ENCODE peak calls at places on chromosomes 3 and 15, in five cellular contexts. R is endothelial cell of umbilical vein; P is CD4-positive, CD25-positive, alpha-beta regulatory T cell; W is SJSA1; Q is tibial nerve. C is an unnamed sample. For H3K27me3, H3K4me1 and H3K36me3, the result is how much of the 10 kb centered on the place peaks cover.

GRCh38 chr15:76057332-76058000 is 2.3 kb upstream of the TMEM266 start:
- DNase-seq in P (peak), R (peak), Q (no peak), W (no peak), C (no peak)

GRCh38 chr3:46416134-46417119 is 9.4 kb downstream of the CCRL2 start:
- DNase-seq in P (no peak), Q (no peak), W (no peak), R (no peak), C (no peak)

GRCh38 chr15:25901841-25902610 is 38.9 kb upstream of the ATP10A start:
- DNase-seq in Q (no peak), W (no peak), R (no peak), P (no peak), C (no peak)

GRCh38 chr3:138062626-138063025 is 52.7 kb downstream of the CLDN18 start:
- DNase-seq in P (no peak), R (no peak), W (no peak), Q (no peak), C (no peak)

GRCh38 chr3:111998661-111999641 is at the start of gene TAGLN3:
- DNase-seq in Q (no peak), R (peak), W (no peak), P (no peak), C (no peak)

GRCh38 chr3:134370611-134371451 is 3.4 kb downstream of the AMOTL2 start:
- DNase-seq in Q (no peak), R (no peak), P (no peak), W (no peak), C (no peak)

GRCh38 chr15:29050870-29051269 is 165.1 kb downstream of the APBA2 start:
- DNase-seq in P (no peak), W (no peak), Q (no peak), R (no peak), C (no peak)

GRCh38 chr15:74340139-74340538 is 27.3 kb downstream of the CYP11A1 start:
- DNase-seq in Q (no peak), R (no peak), P (no peak), W (no peak), C (no peak)

GRCh38 chr3:167991213-167991612 is 104.5 kb downstream of the GOLIM4 start:
- DNase-seq in W (no peak), P (no peak), R (no peak), Q (no peak), C (no peak)

GRCh38 chr15:49471733-49472132 is 48.7 kb downstream of the FGF7 start:
- DNase-seq in W (no peak), P (no peak), R (no peak), Q (no peak), C (peak)

GRCh38 chr3:50341537-50341936 is 901 bp upstream of the RASSF1 start:
- DNase-seq in P (no peak), Q (no peak), W (no peak), R (no peak), C (no peak)

GRCh38 chr3:50338989-50339388 is 1.6 kb downstream of the RASSF1 start:
- DNase-seq in Q (no peak), P (no peak), R (no peak), W (no peak), C (no peak)

GRCh38 chr3:50340404-50341329 is at the start of gene RASSF1:
- DNase-seq in P (peak), Q (peak), R (no peak), W (no peak), C (peak)

GRCh38 chr3:50337175-50337861 is 3.3 kb downstream of the RASSF1 start:
- DNase-seq in R (peak), Q (peak), W (peak), P (peak), C (peak)

GRCh38 chr3:50339485-50340196 is 995 bp downstream of the RASSF1 start:
- DNase-seq in Q (no peak), W (no peak), P (no peak), R (no peak), C (no peak)
- H3K27me3 ChIP-seq in Q (under half), W (under half), P (under half), R (under half), C (under half)

GRCh38 chr3:4755566-4755965 is 223.7 kb upstream of the BHLHE40 start:
- DNase-seq in R (no peak), P (no peak), Q (no peak), W (no peak), C (no peak)

GRCh38 chr3:4756060-4756775 is 223.0 kb upstream of the BHLHE40 start:
- DNase-seq in R (no peak), W (no peak), Q (no peak), P (no peak), C (no peak)

GRCh38 chr3:4757949-4758855 is 221.0 kb upstream of the BHLHE40 start:
- DNase-seq in Q (no peak), P (no peak), R (no peak), W (no peak), C (no peak)

GRCh38 chr3:4758957-4759656 is 220.1 kb upstream of the BHLHE40 start:
- DNase-seq in W (no peak), R (no peak), Q (no peak), P (no peak), C (no peak)

GRCh38 chr3:4757056-4757948 is 221.9 kb upstream of the BHLHE40 start:
- DNase-seq in Q (no peak), W (no peak), P (no peak), R (no peak), C (no peak)
- H3K4me1 ChIP-seq in Q (under half), W (under half), P (under half), R (under half), C (under half)

DNA sequence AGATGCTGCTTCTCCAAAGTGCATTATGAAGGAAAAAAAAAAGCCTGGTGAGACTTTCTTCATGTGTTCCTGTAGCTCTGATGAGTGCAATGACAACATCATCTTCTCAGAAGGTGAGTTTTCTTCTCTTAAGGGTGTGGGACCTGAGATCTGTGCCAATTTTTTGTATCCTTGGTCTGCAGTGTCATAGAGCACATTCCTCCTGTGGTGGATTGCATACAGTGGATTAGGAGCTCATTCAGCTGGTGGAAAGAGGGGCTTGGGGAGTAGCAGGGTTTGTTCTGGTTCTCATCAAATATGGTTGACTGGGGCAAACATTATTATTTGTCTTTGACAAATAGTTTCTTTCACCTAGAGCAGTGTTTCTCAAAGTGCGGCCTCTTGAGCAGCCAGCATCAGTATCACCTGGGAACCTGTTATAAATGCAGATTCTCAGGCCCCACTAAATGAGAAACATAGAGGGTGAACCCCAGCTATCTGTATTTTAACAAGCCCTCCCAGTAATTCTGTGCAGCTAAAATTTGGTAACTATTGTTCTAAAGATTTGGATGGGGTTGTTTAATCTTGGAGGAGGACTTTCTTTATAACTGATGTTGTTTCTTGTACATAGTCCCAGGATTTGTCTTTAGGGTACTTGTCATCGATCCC is 44.1 kb downstream of the TGFBR2 start:
- DNase-seq in R (no peak), P (no peak), W (no peak), Q (no peak), C (no peak)
- H3K36me3 ChIP-seq in R (under half), P (half or more), W (half or more), Q (under half), C (half or more)

GRCh38 chr3:184505479-184505878 is 56.1 kb upstream of the EPHB3 start:
- DNase-seq in P (no peak), R (no peak), Q (no peak), W (no peak), C (no peak)

GRCh38 chr3:184512621-184513020 is 49.0 kb upstream of the EPHB3 start:
- DNase-seq in P (no peak), W (no peak), R (no peak), Q (no peak), C (no peak)

GRCh38 chr3:184511741-184512140 is 49.8 kb upstream of the EPHB3 start:
- DNase-seq in P (no peak), R (no peak), Q (no peak), W (no peak), C (no peak)

GRCh38 chr3:184506579-184506978 is 55.0 kb upstream of the EPHB3 start:
- DNase-seq in Q (no peak), R (peak), P (no peak), W (no peak), C (no peak)

GRCh38 chr3:184508938-184509337 is 52.6 kb upstream of the EPHB3 start:
- DNase-seq in R (no peak), W (no peak), P (no peak), Q (no peak), C (no peak)
- H3K27me3 ChIP-seq in R (under half), W (under half), P (under half), Q (under half), C (under half)

GRCh38 chr3:183664913-183665381 is 29.5 kb downstream of the KLHL24 start:
- DNase-seq in P (no peak), Q (no peak), R (peak), W (peak), C (no peak)

GRCh38 chr3:183662099-183662498 is 26.7 kb downstream of the KLHL24 start:
- DNase-seq in P (no peak), R (no peak), Q (no peak), W (no peak), C (no peak)
- H3K4me1 ChIP-seq in P (under half), R (under half), Q (under half), W (under half), C (under half)